ENCODE peak calls at places on chromosomes 13 and 19, in seven cellular contexts. One of them, this sample, is unnamed.

GRCh38 chr19:56827708-56828107 is 12.8 kb downstream of the PEG3 start:
- DNase-seq in neuronal stem cell: no peak
- DNase-seq in endothelial cell of umbilical vein: no peak
- DNase-seq in ovary: no peak
- DNase-seq in psoas muscle: no peak
- DNase-seq in Panc1: no peak
- DNase-seq in esophagus squamous epithelium: no peak
- DNase-seq in this sample: no peak

GRCh38 chr13:112744306-112745021 is 54.6 kb downstream of the ATP11A start:
- DNase-seq in neuronal stem cell: no peak
- DNase-seq in Panc1: no peak
- DNase-seq in esophagus squamous epithelium: no peak
- DNase-seq in ovary: no peak
- DNase-seq in endothelial cell of umbilical vein: no peak
- DNase-seq in psoas muscle: no peak
- DNase-seq in this sample: no peak

GRCh38 chr13:51681037-51681678 is 96.9 kb downstream of the WDFY2 start:
- DNase-seq in esophagus squamous epithelium: no peak
- DNase-seq in psoas muscle: no peak
- DNase-seq in neuronal stem cell: no peak
- DNase-seq in Panc1: peak; percentile 28
- DNase-seq in endothelial cell of umbilical vein: no peak
- DNase-seq in ovary: no peak
- DNase-seq in this sample: no peak

GRCh38 chr13:77353980-77354379 is 27.1 kb upstream of the MYCBP2 start:
- DNase-seq in neuronal stem cell: no peak
- DNase-seq in psoas muscle: no peak
- DNase-seq in Panc1: no peak
- DNase-seq in ovary: no peak
- DNase-seq in esophagus squamous epithelium: no peak
- DNase-seq in endothelial cell of umbilical vein: no peak
- DNase-seq in this sample: no peak

GRCh38 chr13:45292176-45292575 is 48.8 kb downstream of the TPT1 start:
- DNase-seq in ovary: no peak
- DNase-seq in neuronal stem cell: no peak
- DNase-seq in endothelial cell of umbilical vein: no peak
- DNase-seq in esophagus squamous epithelium: no peak
- DNase-seq in psoas muscle: no peak
- DNase-seq in Panc1: no peak
- DNase-seq in this sample: no peak

GRCh38 chr13:96089749-96090239 is at the start of gene HS6ST3:
- DNase-seq in Panc1: no peak
- DNase-seq in esophagus squamous epithelium: no peak
- DNase-seq in psoas muscle: peak; percentile 20
- DNase-seq in neuronal stem cell: peak; percentile 57
- DNase-seq in ovary: peak; percentile 10
- DNase-seq in endothelial cell of umbilical vein: peak; percentile 15
- DNase-seq in this sample: no peak

GRCh38 chr13:37136187-37136586 is 30.7 kb upstream of the CSNK1A1L start:
- DNase-seq in psoas muscle: no peak
- DNase-seq in endothelial cell of umbilical vein: peak; percentile 31
- DNase-seq in ovary: no peak
- DNase-seq in neuronal stem cell: no peak
- DNase-seq in esophagus squamous epithelium: no peak
- DNase-seq in Panc1: no peak
- DNase-seq in this sample: no peak

GRCh38 chr13:104594801-104595200 is 1528.6 kb upstream of the SLC10A2 start:
- DNase-seq in esophagus squamous epithelium: no peak
- DNase-seq in ovary: no peak
- DNase-seq in psoas muscle: no peak
- DNase-seq in endothelial cell of umbilical vein: no peak
- DNase-seq in Panc1: no peak
- DNase-seq in neuronal stem cell: no peak
- DNase-seq in this sample: no peak

GRCh38 chr13:107211073-107211472 is 643.1 kb upstream of the ARGLU1 start:
- DNase-seq in neuronal stem cell: peak; percentile 70
- DNase-seq in endothelial cell of umbilical vein: peak; percentile 92
- DNase-seq in ovary: peak; percentile 37
- DNase-seq in esophagus squamous epithelium: no peak
- DNase-seq in Panc1: peak; percentile 42
- DNase-seq in psoas muscle: peak; percentile 58
- DNase-seq in this sample: peak; percentile 75

GRCh38 chr13:105552078-105552477 is 983.4 kb downstream of the EFNB2 start:
- DNase-seq in psoas muscle: no peak
- DNase-seq in Panc1: no peak
- DNase-seq in neuronal stem cell: no peak
- DNase-seq in ovary: no peak
- DNase-seq in esophagus squamous epithelium: no peak
- DNase-seq in endothelial cell of umbilical vein: no peak
- DNase-seq in this sample: no peak

GRCh38 chr13:108213946-108214345 is 1.4 kb downstream of the LIG4 start:
- DNase-seq in ovary: no peak
- DNase-seq in endothelial cell of umbilical vein: no peak
- DNase-seq in psoas muscle: no peak
- DNase-seq in neuronal stem cell: no peak
- DNase-seq in esophagus squamous epithelium: no peak
- DNase-seq in Panc1: no peak
- DNase-seq in this sample: no peak

GRCh38 chr13:29543230-29544215 is 52.0 kb downstream of the SLC7A1 start:
- DNase-seq in esophagus squamous epithelium: no peak
- DNase-seq in neuronal stem cell: no peak
- DNase-seq in endothelial cell of umbilical vein: no peak
- DNase-seq in psoas muscle: no peak
- DNase-seq in ovary: no peak
- DNase-seq in Panc1: no peak
- DNase-seq in this sample: peak; percentile 83

GRCh38 chr19:41542622-41543021 is 33.3 kb upstream of the CEACAM21 start:
- DNase-seq in psoas muscle: no peak
- DNase-seq in endothelial cell of umbilical vein: no peak
- DNase-seq in Panc1: no peak
- DNase-seq in neuronal stem cell: no peak
- DNase-seq in esophagus squamous epithelium: no peak
- DNase-seq in ovary: no peak
- DNase-seq in this sample: no peak

GRCh38 chr13:51154029-51154555 is 43.0 kb upstream of the C13orf42 start:
- DNase-seq in ovary: no peak
- DNase-seq in esophagus squamous epithelium: no peak
- DNase-seq in Panc1: no peak
- DNase-seq in endothelial cell of umbilical vein: peak; percentile 78
- DNase-seq in psoas muscle: no peak
- DNase-seq in neuronal stem cell: no peak
- DNase-seq in this sample: peak; percentile 43

GRCh38 chr13:40485611-40486517 is 180.6 kb downstream of the FOXO1 start:
- DNase-seq in ovary: no peak
- DNase-seq in esophagus squamous epithelium: no peak
- DNase-seq in psoas muscle: no peak
- DNase-seq in endothelial cell of umbilical vein: no peak
- DNase-seq in Panc1: no peak
- DNase-seq in neuronal stem cell: no peak
- DNase-seq in this sample: no peak

GRCh38 chr19:10005632-10006334 is 4.5 kb downstream of the COL5A3 start:
- DNase-seq in neuronal stem cell: no peak
- DNase-seq in ovary: no peak
- DNase-seq in esophagus squamous epithelium: no peak
- DNase-seq in endothelial cell of umbilical vein: no peak
- DNase-seq in psoas muscle: no peak
- DNase-seq in Panc1: no peak
- DNase-seq in this sample: no peak
- H3K4me3 ChIP-seq in neuronal stem cell: no peak overlapping the region
- H3K4me3 ChIP-seq in ovary: no peak overlapping the region
- H3K4me3 ChIP-seq in esophagus squamous epithelium: peak overlapping the region; percentile 46
- H3K4me3 ChIP-seq in endothelial cell of umbilical vein: no peak overlapping the region
- H3K4me3 ChIP-seq in psoas muscle: peak overlapping the region; percentile 7
- H3K4me3 ChIP-seq in Panc1: no peak overlapping the region
- H3K4me3 ChIP-seq in this sample: no peak overlapping the region

GRCh38 chr13:114284680-114285079 is 3.3 kb downstream of the UPF3A start:
- DNase-seq in ovary: no peak
- DNase-seq in Panc1: no peak
- DNase-seq in endothelial cell of umbilical vein: no peak
- DNase-seq in neuronal stem cell: no peak
- DNase-seq in psoas muscle: no peak
- DNase-seq in esophagus squamous epithelium: no peak
- DNase-seq in this sample: no peak
- H3K9me3 ChIP-seq in ovary: no peaks in the 10 kb centered on the region
- H3K9me3 ChIP-seq in Panc1: no peaks in the 10 kb centered on the region
- H3K9me3 ChIP-seq in endothelial cell of umbilical vein: no peaks in the 10 kb centered on the region
- H3K9me3 ChIP-seq in neuronal stem cell: no peaks in the 10 kb centered on the region
- H3K9me3 ChIP-seq in psoas muscle: no peaks in the 10 kb centered on the region
- H3K9me3 ChIP-seq in esophagus squamous epithelium: no peaks in the 10 kb centered on the region
- H3K9me3 ChIP-seq in this sample: no peaks in the 10 kb centered on the region

GRCh38 chr19:50568321-50569022 is at the start of gene LRRC4B:
- DNase-seq in endothelial cell of umbilical vein: no peak
- DNase-seq in ovary: no peak
- DNase-seq in psoas muscle: no peak
- DNase-seq in esophagus squamous epithelium: no peak
- DNase-seq in neuronal stem cell: no peak
- DNase-seq in Panc1: no peak
- DNase-seq in this sample: peak; percentile 20
- H3K27me3 ChIP-seq in endothelial cell of umbilical vein: peaks cover 18% of the 10 kb centered on the region
- H3K27me3 ChIP-seq in ovary: no peaks in the 10 kb centered on the region
- H3K27me3 ChIP-seq in psoas muscle: no peaks in the 10 kb centered on the region
- H3K27me3 ChIP-seq in esophagus squamous epithelium: no peaks in the 10 kb centered on the region
- H3K27me3 ChIP-seq in neuronal stem cell: no peaks in the 10 kb centered on the region
- H3K27me3 ChIP-seq in Panc1: no peaks in the 10 kb centered on the region
- H3K27me3 ChIP-seq in this sample: peaks cover 28% of the 10 kb centered on the region

GRCh38 chr19:17311455-17312248 is 2.3 kb downstream of the DDA1 start:
- DNase-seq in esophagus squamous epithelium: no peak
- DNase-seq in neuronal stem cell: no peak
- DNase-seq in endothelial cell of umbilical vein: no peak
- DNase-seq in Panc1: no peak
- DNase-seq in psoas muscle: no peak
- DNase-seq in ovary: no peak
- DNase-seq in this sample: peak; percentile 24
- H3K4me3 ChIP-seq in esophagus squamous epithelium: no peak overlapping the region
- H3K4me3 ChIP-seq in neuronal stem cell: peak overlapping the region; percentile 6
- H3K4me3 ChIP-seq in endothelial cell of umbilical vein: no peak overlapping the region
- H3K4me3 ChIP-seq in Panc1: peak overlapping the region; percentile 24
- H3K4me3 ChIP-seq in psoas muscle: no peak overlapping the region
- H3K4me3 ChIP-seq in ovary: no peak overlapping the region
- H3K4me3 ChIP-seq in this sample: no peak overlapping the region